ENCODE peak calls at places on chromosomes 13 and 19, in five cellular contexts. B, T, Y, O and A are unnamed samples.

GRCh38 chr19:53254451-53255341 is at the start of gene ZNF677:
- DNase-seq in B (peak), T (peak), Y (peak), O (peak), A (peak)

GRCh38 chr13:108120332-108120731 is 95.0 kb downstream of the LIG4 start:
- DNase-seq in B (no peak), T (no peak), Y (no peak), O (no peak), A (no peak)

GRCh38 chr19:38658462-38659306 is 11.2 kb downstream of the ACTN4 start:
- DNase-seq in B (peak), T (no peak), Y (no peak), O (peak), A (no peak)

GRCh38 chr13:111956261-111957151 is 110.4 kb upstream of the SOX1 start:
- DNase-seq in B (no peak), T (no peak), Y (peak), O (no peak), A (no peak)

GRCh38 chr19:38870612-38871011 is 7.5 kb downstream of the RINL start:
- DNase-seq in B (no peak), T (no peak), Y (no peak), O (no peak), A (no peak)

GRCh38 chr19:1825909-1826556 is 14.0 kb upstream of the ATP8B3 start:
- DNase-seq in B (peak), T (no peak), Y (peak), O (peak), A (peak)

GRCh38 chr19:53549354-53549753 is 11.4 kb downstream of the ZNF331 start:
- DNase-seq in B (peak), T (no peak), Y (no peak), O (no peak), A (no peak)

GRCh38 chr13:36310417-36311108 is 12.9 kb upstream of the CCDC169 start:
- DNase-seq in B (no peak), T (no peak), Y (no peak), O (no peak), A (peak)

GRCh38 chr19:16143399-16144215 is at the start of gene HSH2D:
- DNase-seq in B (peak), T (no peak), Y (no peak), O (no peak), A (peak)

GRCh38 chr19:49591731-49592485 is 926 bp downstream of the PRR12 start:
- DNase-seq in B (peak), T (no peak), Y (no peak), O (peak), A (no peak)

GRCh38 chr13:71254384-71254783 is 612.6 kb downstream of the DACH1 start:
- DNase-seq in B (no peak), T (no peak), Y (no peak), O (no peak), A (no peak)

GRCh38 chr19:17560205-17560595 is 4.8 kb downstream of the COLGALT1 start:
- DNase-seq in B (peak), T (no peak), Y (no peak), O (peak), A (no peak)

GRCh38 chr19:335486-336066 is 9.0 kb downstream of the MIER2 start:
- DNase-seq in B (no peak), T (no peak), Y (no peak), O (no peak), A (no peak)

GRCh38 chr19:40365613-40366401 is 17.3 kb downstream of the PLD3 start:
- DNase-seq in B (peak), T (no peak), Y (peak), O (peak), A (peak)

GRCh38 chr19:45809643-45810159 is 5.4 kb downstream of the RSPH6A start:
- DNase-seq in B (no peak), T (no peak), Y (no peak), O (no peak), A (no peak)

GRCh38 chr19:9995999-9996398 is 14.3 kb downstream of the COL5A3 start:
- DNase-seq in B (no peak), T (no peak), Y (no peak), O (no peak), A (no peak)

GRCh38 chr13:44004881-44005280 is 125.2 kb downstream of the LACC1 start:
- DNase-seq in B (peak), T (no peak), Y (no peak), O (no peak), A (no peak)

GRCh38 chr13:46211116-46211515 is 612 bp upstream of the LRRC63 start:
- DNase-seq in B (peak), T (no peak), Y (no peak), O (no peak), A (peak)

GRCh38 chr19:53037101-53038097 is 7.1 kb upstream of the ERVV-2 start:
- DNase-seq in B (peak), T (no peak), Y (no peak), O (peak), A (peak)

GRCh38 chr19:9597027-9597426 is 12.7 kb upstream of the ZNF121 start:
- DNase-seq in B (no peak), T (no peak), Y (no peak), O (no peak), A (no peak)

GRCh38 chr19:55446060-55446459 is 3.0 kb upstream of the SHISA7 start:
- DNase-seq in B (no peak), T (no peak), Y (no peak), O (no peak), A (no peak)

GRCh38 chr13:94209110-94209509 is 270.4 kb downstream of the DCT start:
- DNase-seq in B (no peak), T (no peak), Y (no peak), O (no peak), A (no peak)

GRCh38 chr19:41934849-41935374 is 6.7 kb upstream of the ERFL start:
- DNase-seq in B (peak), T (peak), Y (peak), O (peak), A (peak)

GRCh38 chr13:98265669-98266551 is 88.8 kb upstream of the RNF113B start:
- DNase-seq in B (peak), T (no peak), Y (no peak), O (no peak), A (no peak)

GRCh38 chr19:7920520-7921301 is 573 bp downstream of the SNAPC2 start:
- DNase-seq in B (peak), T (peak), Y (peak), O (peak), A (peak)

GRCh38 chr13:59468396-59468795 is 695.3 kb downstream of the DIAPH3 start:
- DNase-seq in B (no peak), T (no peak), Y (no peak), O (no peak), A (no peak)

DNA sequence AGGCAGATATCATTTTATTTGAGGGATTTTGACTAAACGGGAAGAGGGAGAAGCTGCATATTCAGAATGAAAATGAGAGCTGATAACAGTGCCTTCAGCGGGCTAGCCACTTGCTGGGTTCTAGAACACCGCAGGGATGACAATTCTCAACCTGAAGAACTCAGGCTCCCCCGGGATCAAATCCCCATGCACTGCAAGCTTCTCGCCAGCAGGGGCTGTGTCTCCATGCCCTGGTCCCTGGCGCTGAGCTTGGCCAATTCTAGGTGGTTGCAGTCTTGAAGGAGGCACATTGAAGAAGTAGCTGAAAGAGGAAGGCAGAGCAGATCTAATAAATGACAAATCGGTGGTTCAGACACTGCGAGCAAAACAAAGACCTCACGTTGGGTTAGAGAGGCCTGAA is 128.7 kb downstream of the UQCRFS1 start:
- DNase-seq in B (peak), T (no peak), Y (no peak), O (no peak), A (no peak)
- TF ChIP-seq CTCF in B (peak), T (no peak), Y (peak), O (peak), A (no peak)

GRCh38 chr13:101785858-101786257 is 333.4 kb downstream of the ITGBL1 start:
- DNase-seq in B (peak), T (no peak), Y (peak), O (peak), A (no peak)
- TF ChIP-seq CTCF in B (peak), T (no peak), Y (peak), O (peak), A (no peak)

DNA sequence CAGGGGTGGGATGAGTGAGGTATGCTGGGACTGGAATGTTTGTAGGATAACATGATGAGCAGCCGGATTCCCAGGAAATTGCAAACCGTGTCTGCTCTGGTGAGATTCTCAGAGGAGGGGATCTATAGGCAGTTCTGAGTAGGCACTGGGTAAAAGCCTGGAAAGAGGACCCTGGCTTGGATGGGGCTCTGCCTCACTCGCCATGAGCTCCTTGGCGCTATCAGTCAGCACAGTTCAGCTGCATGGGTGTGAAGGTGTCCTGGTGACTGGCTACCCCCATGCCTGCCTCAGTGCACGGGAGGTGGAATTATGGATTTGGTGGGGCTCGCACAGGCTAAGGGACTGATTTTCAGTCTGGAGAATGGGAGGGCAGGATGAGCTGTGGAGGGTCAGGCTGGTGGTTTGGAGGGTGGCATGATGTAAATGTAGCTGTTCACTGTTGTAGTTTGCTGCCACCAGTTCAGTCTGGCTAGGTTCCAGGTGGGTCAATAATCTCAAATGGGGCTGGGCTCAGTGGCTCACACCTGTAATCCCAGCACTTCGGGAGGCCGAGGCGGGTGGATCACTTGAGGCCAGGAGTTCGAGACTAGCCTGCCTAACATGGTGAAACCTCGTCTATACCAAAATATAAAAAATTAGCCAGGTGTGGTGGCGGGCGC is 9.2 kb upstream of the ZNF627 start:
- DNase-seq in B (no peak), T (no peak), Y (no peak), O (no peak), A (no peak)
- TF ChIP-seq CTCF in B (no peak), T (no peak), Y (no peak), O (peak), A (no peak)

GRCh38 chr13:40211586-40211968 is 454.9 kb downstream of the FOXO1 start:
- DNase-seq in B (no peak), T (no peak), Y (no peak), O (no peak), A (no peak)
- TF ChIP-seq CTCF in B (no peak), T (no peak), Y (no peak), O (no peak), A (no peak)

DNA sequence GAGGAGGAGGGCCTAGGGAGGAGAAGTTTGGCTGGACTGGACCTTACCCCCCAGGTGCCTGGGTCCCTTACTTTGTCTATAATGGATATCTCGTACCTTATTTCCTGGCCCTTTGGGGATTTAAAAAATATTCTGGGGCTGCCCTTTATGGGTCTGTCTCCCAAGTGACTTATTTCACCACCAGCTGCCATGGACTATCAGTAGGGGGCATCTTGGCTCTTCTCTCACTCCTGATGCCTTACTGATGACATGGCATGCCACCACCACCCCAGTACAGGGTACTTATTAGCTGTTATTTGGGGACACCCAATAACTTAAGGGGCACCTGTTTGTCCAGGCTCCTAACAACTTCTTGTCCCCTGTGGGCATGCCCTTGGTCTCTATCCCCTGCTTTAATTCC is 38.0 kb downstream of the NFIX start:
- DNase-seq in B (no peak), T (no peak), Y (peak), O (no peak), A (no peak)
- TF ChIP-seq CTCF in B (peak), T (no peak), Y (peak), O (peak), A (no peak)

GRCh38 chr13:20870829-20871228 is 31.7 kb downstream of the XPO4 start:
- DNase-seq in B (no peak), T (no peak), Y (no peak), O (no peak), A (no peak)

GRCh38 chr13:20867408-20867807 is 35.1 kb downstream of the XPO4 start:
- DNase-seq in B (no peak), T (no peak), Y (no peak), O (no peak), A (no peak)

GRCh38 chr13:20873348-20873747 is 29.2 kb downstream of the XPO4 start:
- DNase-seq in B (no peak), T (no peak), Y (no peak), O (no peak), A (no peak)

GRCh38 chr13:20869540-20869939 is 33.0 kb downstream of the XPO4 start:
- DNase-seq in B (no peak), T (no peak), Y (no peak), O (no peak), A (no peak)
- TF ChIP-seq CTCF in B (peak), T (no peak), Y (peak), O (peak), A (no peak)

DNA sequence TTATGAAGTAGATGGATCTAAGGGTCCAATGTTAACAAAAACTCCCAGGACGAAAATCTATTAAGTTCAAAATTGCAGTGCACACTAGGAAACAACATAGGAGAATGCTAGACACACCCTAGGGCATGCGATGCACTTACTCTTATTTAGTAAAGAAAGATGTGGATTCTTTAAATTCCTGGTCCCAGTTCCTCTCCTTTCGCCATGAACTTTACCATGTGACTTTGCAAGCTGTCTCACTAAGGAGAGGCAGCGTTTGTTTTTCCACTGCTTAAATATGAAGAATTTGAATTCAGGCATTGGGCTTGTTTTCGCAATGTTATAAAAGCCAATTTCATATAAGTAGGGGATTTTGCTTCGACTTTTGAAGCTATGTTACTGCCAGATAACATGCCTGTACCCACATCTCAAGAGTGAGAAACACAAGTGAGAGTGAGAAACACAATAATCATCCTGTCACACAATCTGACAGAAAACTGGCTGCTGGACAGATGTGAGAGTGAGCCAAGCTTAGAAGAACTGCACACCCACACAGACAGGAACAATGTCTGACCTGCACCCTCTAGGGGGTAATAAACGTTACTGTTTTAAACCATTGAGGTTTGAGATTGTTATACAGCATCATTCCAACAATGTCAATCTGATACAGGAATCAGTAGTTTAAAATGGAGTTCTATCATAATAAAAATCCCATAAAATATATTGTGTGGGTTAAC is 1308.5 kb downstream of the SLITRK5 start:
- DNase-seq in B (peak), T (no peak), Y (no peak), O (peak), A (no peak)
- TF ChIP-seq CTCF in B (peak), T (no peak), Y (no peak), O (peak), A (peak)

GRCh38 chr13:95492044-95492801 is 60.3 kb upstream of the CLDN10 start:
- DNase-seq in B (peak), T (no peak), Y (no peak), O (no peak), A (no peak)

GRCh38 chr13:95497307-95497943 is 55.1 kb upstream of the CLDN10 start:
- DNase-seq in B (no peak), T (no peak), Y (peak), O (peak), A (no peak)

GRCh38 chr13:95498886-95499285 is 53.6 kb upstream of the CLDN10 start:
- DNase-seq in B (no peak), T (no peak), Y (no peak), O (no peak), A (no peak)

GRCh38 chr13:95496485-95496884 is 56.0 kb upstream of the CLDN10 start:
- DNase-seq in B (no peak), T (no peak), Y (no peak), O (no peak), A (no peak)

GRCh38 chr13:95494082-95494681 is 58.3 kb upstream of the CLDN10 start:
- DNase-seq in B (peak), T (no peak), Y (no peak), O (peak), A (peak)
- TF ChIP-seq CTCF in B (peak), T (peak), Y (peak), O (peak), A (peak)

DNA sequence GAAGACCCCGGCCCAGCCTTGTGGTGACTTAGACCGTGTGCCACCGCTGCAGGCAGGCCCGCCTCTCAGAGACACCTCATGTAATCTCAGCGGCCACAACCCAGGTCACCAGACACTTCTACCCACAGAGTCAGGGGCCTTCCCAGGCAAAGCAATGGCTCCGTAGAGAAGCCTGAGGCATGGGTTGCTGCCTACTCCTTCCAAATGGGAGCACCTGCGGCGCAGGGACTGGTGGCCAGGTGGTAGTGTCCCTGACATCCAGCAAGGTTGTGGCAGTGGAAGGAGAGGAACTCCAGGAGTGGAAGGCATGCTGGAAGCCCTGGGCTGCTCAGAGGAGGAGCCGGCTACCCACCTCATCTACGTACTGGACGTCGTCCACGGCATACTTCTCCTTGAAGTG is 21.0 kb downstream of the PEPD start:
- DNase-seq in B (no peak), T (no peak), Y (no peak), O (no peak), A (no peak)
- TF ChIP-seq CTCF in B (no peak), T (no peak), Y (no peak), O (no peak), A (no peak)

GRCh38 chr13:23651887-23652286 is 81.7 kb downstream of the TNFRSF19 start:
- DNase-seq in B (no peak), T (no peak), Y (no peak), O (no peak), A (no peak)
- TF ChIP-seq CTCF in B (no peak), T (no peak), Y (no peak), O (no peak), A (no peak)